ENCODE peak calls at places on chromosomes 5 and 9, in ten cellular contexts. One of them, this sample, is unnamed. For H3K4me1, the result is how much of the 10 kb centered on the place peaks cover.

GRCh38 chr5:180689071-180689694 is 39.8 kb upstream of the FLT4 start:
- DNase-seq in tibial nerve: no peak
- DNase-seq in A549: no peak
- DNase-seq in astrocyte: no peak
- DNase-seq in H1: no peak
- DNase-seq in heart left ventricle: no peak
- DNase-seq in HCT116: no peak
- DNase-seq in right atrium auricular region: no peak
- DNase-seq in cardiac muscle cell: no peak
- DNase-seq in uterus: no peak
- DNase-seq in this sample: no peak

GRCh38 chr9:18362901-18363685 is 110.9 kb upstream of the ADAMTSL1 start:
- DNase-seq in astrocyte: peak
- DNase-seq in A549: no peak
- DNase-seq in cardiac muscle cell: peak
- DNase-seq in right atrium auricular region: no peak
- DNase-seq in heart left ventricle: peak
- DNase-seq in HCT116: no peak
- DNase-seq in uterus: no peak
- DNase-seq in tibial nerve: no peak
- DNase-seq in H1: no peak
- DNase-seq in this sample: no peak

GRCh38 chr5:138929571-138929955 is 54.4 kb upstream of the LRRTM2 start:
- DNase-seq in A549: no peak
- DNase-seq in cardiac muscle cell: no peak
- DNase-seq in right atrium auricular region: no peak
- DNase-seq in heart left ventricle: no peak
- DNase-seq in H1: no peak
- DNase-seq in HCT116: no peak
- DNase-seq in astrocyte: no peak
- DNase-seq in uterus: no peak
- DNase-seq in tibial nerve: no peak
- DNase-seq in this sample: no peak

GRCh38 chr9:133247632-133248031 is 27.4 kb downstream of the ABO start:
- DNase-seq in heart left ventricle: no peak
- DNase-seq in astrocyte: no peak
- DNase-seq in A549: no peak
- DNase-seq in HCT116: no peak
- DNase-seq in tibial nerve: no peak
- DNase-seq in H1: no peak
- DNase-seq in uterus: no peak
- DNase-seq in cardiac muscle cell: no peak
- DNase-seq in right atrium auricular region: no peak
- DNase-seq in this sample: no peak

GRCh38 chr5:173010547-173011464 is 27.2 kb downstream of the ATP6V0E1 start:
- DNase-seq in heart left ventricle: peak
- DNase-seq in uterus: peak
- DNase-seq in tibial nerve: peak
- DNase-seq in astrocyte: no peak
- DNase-seq in cardiac muscle cell: peak
- DNase-seq in HCT116: no peak
- DNase-seq in right atrium auricular region: peak
- DNase-seq in H1: no peak
- DNase-seq in A549: no peak
- DNase-seq in this sample: peak

GRCh38 chr9:83537331-83538171 is 650 bp downstream of the FRMD3 start:
- DNase-seq in A549: no peak
- DNase-seq in right atrium auricular region: no peak
- DNase-seq in uterus: no peak
- DNase-seq in tibial nerve: no peak
- DNase-seq in cardiac muscle cell: peak
- DNase-seq in HCT116: no peak
- DNase-seq in H1: no peak
- DNase-seq in heart left ventricle: no peak
- DNase-seq in astrocyte: peak
- DNase-seq in this sample: no peak

GRCh38 chr5:110070836-110071235 is 381.1 kb downstream of the MAN2A1 start:
- DNase-seq in tibial nerve: no peak
- DNase-seq in heart left ventricle: no peak
- DNase-seq in H1: no peak
- DNase-seq in uterus: no peak
- DNase-seq in cardiac muscle cell: no peak
- DNase-seq in right atrium auricular region: no peak
- DNase-seq in A549: no peak
- DNase-seq in HCT116: no peak
- DNase-seq in astrocyte: no peak
- DNase-seq in this sample: no peak

GRCh38 chr5:106321242-106321641 is 1349.5 kb downstream of the EFNA5 start:
- DNase-seq in uterus: no peak
- DNase-seq in A549: no peak
- DNase-seq in astrocyte: peak
- DNase-seq in heart left ventricle: no peak
- DNase-seq in HCT116: no peak
- DNase-seq in cardiac muscle cell: peak
- DNase-seq in right atrium auricular region: no peak
- DNase-seq in H1: no peak
- DNase-seq in tibial nerve: no peak
- DNase-seq in this sample: no peak

GRCh38 chr5:57887851-57888621 is 405.4 kb upstream of the ACTBL2 start:
- DNase-seq in right atrium auricular region: no peak
- DNase-seq in HCT116: peak
- DNase-seq in tibial nerve: peak
- DNase-seq in H1: no peak
- DNase-seq in uterus: peak
- DNase-seq in astrocyte: peak
- DNase-seq in heart left ventricle: peak
- DNase-seq in cardiac muscle cell: peak
- DNase-seq in A549: peak
- DNase-seq in this sample: peak

GRCh38 chr9:78001946-78002731 is 29.5 kb downstream of the GNAQ start:
- DNase-seq in right atrium auricular region: no peak
- DNase-seq in H1: no peak
- DNase-seq in astrocyte: peak
- DNase-seq in uterus: no peak
- DNase-seq in A549: no peak
- DNase-seq in heart left ventricle: no peak
- DNase-seq in cardiac muscle cell: peak
- DNase-seq in HCT116: no peak
- DNase-seq in tibial nerve: no peak
- DNase-seq in this sample: no peak

GRCh38 chr5:150497989-150498317 is 10.0 kb upstream of the NDST1 start:
- DNase-seq in HCT116: no peak
- DNase-seq in A549: no peak
- DNase-seq in uterus: no peak
- DNase-seq in heart left ventricle: no peak
- DNase-seq in tibial nerve: no peak
- DNase-seq in right atrium auricular region: no peak
- DNase-seq in H1: no peak
- DNase-seq in cardiac muscle cell: no peak
- DNase-seq in astrocyte: no peak
- DNase-seq in this sample: no peak
- H3K4me3 ChIP-seq in HCT116: peak
- H3K4me3 ChIP-seq in A549: peak
- H3K4me3 ChIP-seq in uterus: no peak
- H3K4me3 ChIP-seq in heart left ventricle: no peak
- H3K4me3 ChIP-seq in tibial nerve: no peak
- H3K4me3 ChIP-seq in right atrium auricular region: no peak
- H3K4me3 ChIP-seq in H1: peak
- H3K4me3 ChIP-seq in cardiac muscle cell: no peak
- H3K4me3 ChIP-seq in astrocyte: peak
- H3K4me3 ChIP-seq in this sample: no peak

GRCh38 chr9:131942076-131942720 is 137.5 kb downstream of the MED27 start:
- DNase-seq in A549: no peak
- DNase-seq in right atrium auricular region: no peak
- DNase-seq in tibial nerve: no peak
- DNase-seq in HCT116: no peak
- DNase-seq in heart left ventricle: no peak
- DNase-seq in astrocyte: no peak
- DNase-seq in H1: no peak
- DNase-seq in uterus: no peak
- DNase-seq in cardiac muscle cell: no peak
- DNase-seq in this sample: no peak
- H3K4me1 ChIP-seq in A549: under half
- H3K4me1 ChIP-seq in right atrium auricular region: under half
- H3K4me1 ChIP-seq in tibial nerve: under half
- H3K4me1 ChIP-seq in HCT116: under half
- H3K4me1 ChIP-seq in heart left ventricle: under half
- H3K4me1 ChIP-seq in astrocyte: under half
- H3K4me1 ChIP-seq in H1: under half
- H3K4me1 ChIP-seq in uterus: under half
- H3K4me1 ChIP-seq in cardiac muscle cell: under half
- H3K4me1 ChIP-seq in this sample: under half

GRCh38 chr5:68251386-68251785 is 35.8 kb downstream of the PIK3R1 start:
- DNase-seq in A549: no peak
- DNase-seq in HCT116: no peak
- DNase-seq in H1: no peak
- DNase-seq in heart left ventricle: no peak
- DNase-seq in astrocyte: peak
- DNase-seq in uterus: peak
- DNase-seq in tibial nerve: no peak
- DNase-seq in right atrium auricular region: no peak
- DNase-seq in cardiac muscle cell: peak
- DNase-seq in this sample: no peak

GRCh38 chr5:68252678-68253520 is 37.3 kb downstream of the PIK3R1 start:
- DNase-seq in tibial nerve: peak
- DNase-seq in A549: peak
- DNase-seq in astrocyte: peak
- DNase-seq in cardiac muscle cell: peak
- DNase-seq in right atrium auricular region: no peak
- DNase-seq in HCT116: peak
- DNase-seq in uterus: peak
- DNase-seq in H1: peak
- DNase-seq in heart left ventricle: peak
- DNase-seq in this sample: peak

GRCh38 chr5:68255305-68256130 is 40.0 kb downstream of the PIK3R1 start:
- DNase-seq in astrocyte: no peak
- DNase-seq in right atrium auricular region: no peak
- DNase-seq in HCT116: no peak
- DNase-seq in uterus: no peak
- DNase-seq in heart left ventricle: no peak
- DNase-seq in cardiac muscle cell: no peak
- DNase-seq in H1: no peak
- DNase-seq in A549: no peak
- DNase-seq in tibial nerve: no peak
- DNase-seq in this sample: no peak

GRCh38 chr5:68251804-68252648 is 36.5 kb downstream of the PIK3R1 start:
- DNase-seq in A549: no peak
- DNase-seq in right atrium auricular region: peak
- DNase-seq in astrocyte: peak
- DNase-seq in cardiac muscle cell: peak
- DNase-seq in H1: no peak
- DNase-seq in heart left ventricle: no peak
- DNase-seq in uterus: peak
- DNase-seq in tibial nerve: peak
- DNase-seq in HCT116: no peak
- DNase-seq in this sample: no peak

DNA sequence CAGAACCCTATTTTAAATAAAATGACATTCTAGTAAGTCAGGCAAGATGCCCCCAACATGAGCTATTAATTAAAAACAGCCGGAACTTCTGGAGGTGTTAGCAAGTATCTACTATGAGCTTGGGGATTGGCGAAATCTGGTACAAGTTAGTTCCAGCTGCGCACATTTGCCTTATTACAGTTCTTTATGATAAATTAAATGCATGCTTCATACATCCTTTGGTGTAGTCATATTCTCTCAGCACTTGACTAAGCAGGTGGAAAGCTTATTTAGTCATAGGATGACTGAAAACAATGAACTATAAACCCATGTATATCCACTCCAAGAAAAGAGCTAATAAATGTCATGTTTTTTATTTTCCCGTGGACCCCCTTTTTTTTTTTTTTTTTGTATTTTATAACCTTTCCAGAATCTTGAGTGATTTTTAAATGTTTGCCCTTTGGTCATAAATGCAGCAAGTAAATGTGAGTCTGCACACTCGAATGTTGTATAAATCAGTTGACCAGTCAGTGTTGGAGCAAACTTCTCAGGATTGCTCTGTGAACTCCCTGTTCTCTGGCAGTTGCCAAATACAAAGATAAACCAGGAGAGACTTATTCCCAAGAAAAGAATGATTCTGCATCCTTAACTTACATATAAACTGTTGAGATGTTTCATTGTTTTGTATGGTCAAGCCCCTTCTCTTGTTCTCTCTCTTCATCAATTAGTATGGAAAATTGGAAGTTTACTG is 38.2 kb downstream of the PIK3R1 start:
- DNase-seq in heart left ventricle: no peak
- DNase-seq in H1: no peak
- DNase-seq in right atrium auricular region: no peak
- DNase-seq in A549: no peak
- DNase-seq in astrocyte: no peak
- DNase-seq in HCT116: no peak
- DNase-seq in uterus: no peak
- DNase-seq in tibial nerve: no peak
- DNase-seq in cardiac muscle cell: no peak
- DNase-seq in this sample: no peak
- H3K4me3 ChIP-seq in heart left ventricle: no peak
- H3K4me3 ChIP-seq in H1: no peak
- H3K4me3 ChIP-seq in right atrium auricular region: no peak
- H3K4me3 ChIP-seq in A549: no peak
- H3K4me3 ChIP-seq in astrocyte: no peak
- H3K4me3 ChIP-seq in HCT116: no peak
- H3K4me3 ChIP-seq in uterus: peak
- H3K4me3 ChIP-seq in tibial nerve: peak
- H3K4me3 ChIP-seq in cardiac muscle cell: no peak
- H3K4me3 ChIP-seq in this sample: no peak

GRCh38 chr9:91834740-91835139 is 115.3 kb downstream of the ROR2 start:
- DNase-seq in tibial nerve: no peak
- DNase-seq in A549: no peak
- DNase-seq in HCT116: no peak
- DNase-seq in heart left ventricle: no peak
- DNase-seq in cardiac muscle cell: no peak
- DNase-seq in astrocyte: no peak
- DNase-seq in uterus: no peak
- DNase-seq in right atrium auricular region: no peak
- DNase-seq in H1: no peak
- DNase-seq in this sample: no peak

GRCh38 chr9:91837982-91838731 is 111.9 kb downstream of the ROR2 start:
- DNase-seq in cardiac muscle cell: peak
- DNase-seq in heart left ventricle: no peak
- DNase-seq in uterus: peak
- DNase-seq in A549: peak
- DNase-seq in tibial nerve: no peak
- DNase-seq in right atrium auricular region: peak
- DNase-seq in H1: no peak
- DNase-seq in astrocyte: peak
- DNase-seq in HCT116: peak
- DNase-seq in this sample: peak

GRCh38 chr9:91833878-91834255 is 116.2 kb downstream of the ROR2 start:
- DNase-seq in astrocyte: no peak
- DNase-seq in H1: no peak
- DNase-seq in HCT116: no peak
- DNase-seq in cardiac muscle cell: no peak
- DNase-seq in A549: no peak
- DNase-seq in uterus: no peak
- DNase-seq in right atrium auricular region: no peak
- DNase-seq in heart left ventricle: no peak
- DNase-seq in tibial nerve: no peak
- DNase-seq in this sample: no peak

GRCh38 chr9:91835632-91836031 is 114.4 kb downstream of the ROR2 start:
- DNase-seq in uterus: no peak
- DNase-seq in astrocyte: no peak
- DNase-seq in tibial nerve: no peak
- DNase-seq in heart left ventricle: no peak
- DNase-seq in cardiac muscle cell: no peak
- DNase-seq in HCT116: no peak
- DNase-seq in right atrium auricular region: no peak
- DNase-seq in H1: no peak
- DNase-seq in A549: no peak
- DNase-seq in this sample: no peak

GRCh38 chr9:91836515-91836914 is 113.5 kb downstream of the ROR2 start:
- DNase-seq in H1: no peak
- DNase-seq in heart left ventricle: no peak
- DNase-seq in tibial nerve: no peak
- DNase-seq in uterus: no peak
- DNase-seq in cardiac muscle cell: no peak
- DNase-seq in astrocyte: no peak
- DNase-seq in HCT116: no peak
- DNase-seq in right atrium auricular region: no peak
- DNase-seq in A549: no peak
- DNase-seq in this sample: no peak
- H3K4me1 ChIP-seq in H1: under half
- H3K4me1 ChIP-seq in heart left ventricle: under half
- H3K4me1 ChIP-seq in tibial nerve: under half
- H3K4me1 ChIP-seq in uterus: under half
- H3K4me1 ChIP-seq in cardiac muscle cell: under half
- H3K4me1 ChIP-seq in astrocyte: under half
- H3K4me1 ChIP-seq in HCT116: under half
- H3K4me1 ChIP-seq in right atrium auricular region: under half
- H3K4me1 ChIP-seq in A549: under half
- H3K4me1 ChIP-seq in this sample: under half